ENCODE peak calls at places on chromosomes 12 and 14, in nine cellular contexts. U, J, X, E, Y, A, N, Q and L are unnamed samples.

GRCh38 chr12:62719027-62719426 is 215.9 kb downstream of the PPM1H start:
- DNase-seq in U (no peak), A (no peak), Q (no peak), J (no peak), N (no peak), X (no peak), Y (no peak), E (no peak), L (no peak)

GRCh38 chr14:34021096-34021495 is 70.2 kb upstream of the EGLN3 start:
- DNase-seq in X (no peak), U (no peak), Q (no peak), Y (peak), A (no peak), N (no peak), J (no peak), E (no peak), L (no peak)

GRCh38 chr14:55297611-55298323 is 26.5 kb downstream of the FBXO34 start:
- DNase-seq in X (no peak), E (no peak), U (no peak), Y (peak), N (no peak), Q (no peak), A (peak), J (no peak), L (no peak)

GRCh38 chr12:67794151-67794550 is 145.6 kb downstream of the DYRK2 start:
- DNase-seq in J (no peak), A (no peak), E (no peak), X (no peak), N (no peak), Q (peak), U (peak), Y (no peak), L (no peak)

GRCh38 chr14:90820958-90821357 is 4.7 kb upstream of the TTC7B start:
- DNase-seq in N (no peak), A (no peak), Q (peak), X (peak), E (no peak), Y (peak), J (no peak), U (peak), L (no peak)

GRCh38 chr14:106201376-106201775 is 675.0 kb downstream of the TMEM121 start:
- DNase-seq in Q (no peak), J (no peak), Y (no peak), E (no peak), A (peak), X (no peak), N (no peak), U (no peak), L (no peak)

GRCh38 chr14:22303589-22304195 is 285.3 kb downstream of the DAD1 start:
- DNase-seq in Y (no peak), N (no peak), E (no peak), J (no peak), X (no peak), U (peak), A (no peak), Q (no peak), L (no peak)

GRCh38 chr12:116969615-116970575 is 59.1 kb downstream of the FBXW8 start:
- DNase-seq in J (no peak), N (peak), X (peak), E (no peak), Y (peak), U (no peak), A (no peak), Q (peak), L (no peak)

GRCh38 chr14:75597149-75597548 is 18.7 kb downstream of the FLVCR2 start:
- DNase-seq in Y (peak), U (no peak), J (no peak), E (no peak), N (no peak), A (no peak), Q (no peak), X (no peak), L (no peak)

GRCh38 chr14:63770187-63770807 is 42.4 kb upstream of the SGPP1 start:
- DNase-seq in Q (peak), X (no peak), N (no peak), U (peak), E (no peak), Y (peak), J (no peak), A (peak), L (no peak)

GRCh38 chr14:39265032-39265431 is 31.3 kb downstream of the MIA2 start:
- DNase-seq in Q (peak), N (no peak), A (no peak), U (peak), Y (peak), X (no peak), E (no peak), J (no peak), L (no peak)

GRCh38 chr12:96371138-96371786 is 29.0 kb downstream of the CDK17 start:
- DNase-seq in N (no peak), E (no peak), Y (no peak), X (no peak), U (no peak), A (no peak), J (no peak), Q (no peak), L (no peak)

GRCh38 chr12:104903648-104904423 is 54.3 kb downstream of the SLC41A2 start:
- DNase-seq in J (no peak), U (no peak), E (no peak), Q (peak), X (no peak), A (no peak), Y (peak), N (no peak), L (no peak)

GRCh38 chr12:128267246-128267622 is 264 bp downstream of the TMEM132C start:
- DNase-seq in J (no peak), Q (no peak), N (no peak), A (no peak), X (no peak), E (no peak), Y (no peak), U (no peak), L (no peak)

GRCh38 chr12:121799175-121799841 is 4.5 kb upstream of the SETD1B start:
- DNase-seq in E (peak), N (peak), Y (peak), X (peak), Q (peak), A (peak), U (peak), J (no peak), L (peak)

GRCh38 chr12:99959549-99960170 is 25.1 kb downstream of the ANKS1B start:
- DNase-seq in J (no peak), U (no peak), N (no peak), A (no peak), E (peak), Q (peak), Y (no peak), X (no peak), L (no peak)

GRCh38 chr14:35146711-35147149 is 24.4 kb downstream of the PRORP start:
- DNase-seq in A (no peak), Y (no peak), U (no peak), E (no peak), J (no peak), Q (no peak), X (no peak), N (no peak), L (no peak)

GRCh38 chr14:91977909-91978308 is 30.4 kb upstream of the FBLN5 start:
- DNase-seq in Y (no peak), J (no peak), Q (peak), E (no peak), A (no peak), N (no peak), X (no peak), U (peak), L (no peak)

GRCh38 chr12:48197549-48197966 is 5.5 kb downstream of the OR10AD1 start:
- DNase-seq in A (no peak), E (peak), X (no peak), N (no peak), J (no peak), U (no peak), Y (peak), Q (no peak), L (no peak)

GRCh38 chr12:78928200-78929074 is 63.9 kb downstream of the SYT1 start:
- DNase-seq in J (no peak), U (peak), N (no peak), Q (peak), X (no peak), A (no peak), Y (no peak), E (peak), L (no peak)

GRCh38 chr12:124737772-124738635 is 125.7 kb downstream of the SCARB1 start:
- DNase-seq in A (no peak), Y (no peak), Q (peak), E (no peak), N (no peak), J (no peak), X (no peak), U (peak), L (no peak)

GRCh38 chr12:103632554-103633216 is 45.6 kb downstream of the STAB2 start:
- DNase-seq in Q (peak), N (peak), A (peak), E (peak), U (peak), J (peak), X (peak), Y (peak), L (no peak)

GRCh38 chr12:5503774-5504173 is 71.9 kb downstream of the NTF3 start:
- DNase-seq in N (no peak), A (peak), Y (no peak), Q (no peak), X (no peak), U (no peak), J (no peak), E (no peak), L (no peak)

GRCh38 chr12:24708718-24709117 is 240.2 kb downstream of the BCAT1 start:
- DNase-seq in E (no peak), N (no peak), Y (no peak), A (no peak), U (no peak), X (no peak), J (no peak), Q (no peak), L (no peak)

GRCh38 chr12:60100852-60101251 is 505.0 kb downstream of the SLC16A7 start:
- DNase-seq in E (no peak), Y (no peak), Q (no peak), N (no peak), X (no peak), U (no peak), A (no peak), J (no peak), L (no peak)

GRCh38 chr14:67719866-67720265 is 18.2 kb downstream of the RDH12 start:
- DNase-seq in E (no peak), Q (no peak), A (no peak), X (no peak), Y (no peak), N (no peak), J (no peak), U (no peak), L (no peak)

GRCh38 chr12:46268349-46268616 is 560 bp downstream of the SLC38A1 start:
- DNase-seq in Y (no peak), Q (peak), A (no peak), N (no peak), U (peak), J (no peak), X (no peak), E (no peak), L (peak)

GRCh38 chr12:108194585-108194984 is 65.5 kb downstream of the WSCD2 start:
- DNase-seq in A (peak), Q (no peak), E (no peak), X (no peak), Y (no peak), J (no peak), U (no peak), N (no peak), L (no peak)

GRCh38 chr12:54394281-54394719 is 9.8 kb upstream of the ZNF385A start:
- DNase-seq in J (no peak), A (peak), Y (peak), X (no peak), U (peak), E (no peak), N (no peak), Q (peak), L (no peak)

GRCh38 chr12:45725631-45726593 is 3.6 kb upstream of the ARID2 start:
- DNase-seq in X (no peak), A (peak), Q (peak), E (peak), J (no peak), U (peak), Y (no peak), N (no peak), L (no peak)

GRCh38 chr12:59388176-59388575 is 207.7 kb upstream of the SLC16A7 start:
- DNase-seq in U (no peak), Y (no peak), N (no peak), A (no peak), Q (no peak), J (no peak), E (no peak), X (no peak), L (no peak)

GRCh38 chr14:90425480-90425879 is 28.7 kb downstream of the CALM1 start:
- DNase-seq in J (no peak), Q (no peak), E (no peak), X (no peak), A (no peak), U (no peak), N (no peak), Y (no peak), L (no peak)

GRCh38 chr14:23160924-23161522 is 22.4 kb downstream of the SLC7A8 start:
- DNase-seq in Y (peak), X (peak), N (peak), A (no peak), J (no peak), Q (peak), U (peak), E (no peak), L (no peak)

GRCh38 chr12:131773582-131774221 is 54.5 kb upstream of the MMP17 start:
- DNase-seq in X (no peak), Q (no peak), J (no peak), E (no peak), Y (no peak), N (no peak), U (no peak), A (no peak), L (peak)

GRCh38 chr12:40226652-40227051 is 1.9 kb downstream of the LRRK2 start:
- DNase-seq in A (no peak), E (peak), Q (peak), N (peak), X (no peak), J (no peak), Y (peak), U (peak), L (peak)

GRCh38 chr14:83294941-83295340 is 1761.3 kb upstream of the SEL1L start:
- DNase-seq in Y (no peak), A (no peak), J (no peak), N (no peak), U (peak), Q (peak), E (no peak), X (no peak), L (no peak)

GRCh38 chr14:69491226-69491625 is 6.7 kb downstream of the PLEKHD1 start:
- DNase-seq in X (no peak), Y (no peak), Q (no peak), E (no peak), J (no peak), N (no peak), A (no peak), U (no peak), L (no peak)

GRCh38 chr12:65892905-65893304 is 68.6 kb downstream of the HMGA2 start:
- DNase-seq in N (no peak), E (no peak), Y (no peak), X (no peak), Q (peak), U (peak), J (no peak), A (no peak), L (no peak)

DNA sequence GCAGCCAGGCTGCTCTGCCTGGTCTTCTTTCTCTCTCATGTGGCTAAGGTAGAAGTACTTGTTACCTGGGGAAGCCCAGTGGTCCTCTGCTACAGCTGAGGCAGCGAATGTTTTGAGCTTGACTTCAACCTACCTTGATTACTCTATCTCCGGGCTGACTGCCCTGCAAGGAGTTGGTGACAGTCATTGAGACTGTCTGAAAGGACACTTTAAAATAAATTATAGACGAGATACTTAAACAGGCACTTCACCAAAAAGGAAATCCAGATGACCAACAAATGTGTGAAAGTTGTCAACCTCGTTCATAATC is 474 bp upstream of the CIT start:
- DNase-seq in X (no peak), A (no peak), Y (no peak), Q (no peak), U (no peak), J (no peak), E (no peak), N (no peak), L (no peak)
- TF ChIP-seq CTCF in X (no peak), A (no peak), Y (no peak), Q (no peak), U (no peak), J (no peak), E (no peak), N (no peak), L (no peak)

GRCh38 chr14:94675036-94675435 is 62.8 kb downstream of the SERPINA3 start:
- DNase-seq in Y (no peak), N (no peak), X (no peak), Q (no peak), U (no peak), E (no peak), A (no peak), J (no peak), L (no peak)
- TF ChIP-seq CTCF in Y (no peak), N (no peak), X (no peak), Q (no peak), U (no peak), E (no peak), A (no peak), J (no peak), L (no peak)

GRCh38 chr14:102525213-102526143 is 15.9 kb upstream of the ANKRD9 start:
- DNase-seq in J (no peak), X (peak), U (peak), A (peak), E (no peak), N (peak), Q (peak), Y (peak), L (no peak)
- TF ChIP-seq CTCF in J (no peak), X (no peak), U (no peak), A (no peak), E (no peak), N (no peak), Q (no peak), Y (no peak), L (no peak)

DNA sequence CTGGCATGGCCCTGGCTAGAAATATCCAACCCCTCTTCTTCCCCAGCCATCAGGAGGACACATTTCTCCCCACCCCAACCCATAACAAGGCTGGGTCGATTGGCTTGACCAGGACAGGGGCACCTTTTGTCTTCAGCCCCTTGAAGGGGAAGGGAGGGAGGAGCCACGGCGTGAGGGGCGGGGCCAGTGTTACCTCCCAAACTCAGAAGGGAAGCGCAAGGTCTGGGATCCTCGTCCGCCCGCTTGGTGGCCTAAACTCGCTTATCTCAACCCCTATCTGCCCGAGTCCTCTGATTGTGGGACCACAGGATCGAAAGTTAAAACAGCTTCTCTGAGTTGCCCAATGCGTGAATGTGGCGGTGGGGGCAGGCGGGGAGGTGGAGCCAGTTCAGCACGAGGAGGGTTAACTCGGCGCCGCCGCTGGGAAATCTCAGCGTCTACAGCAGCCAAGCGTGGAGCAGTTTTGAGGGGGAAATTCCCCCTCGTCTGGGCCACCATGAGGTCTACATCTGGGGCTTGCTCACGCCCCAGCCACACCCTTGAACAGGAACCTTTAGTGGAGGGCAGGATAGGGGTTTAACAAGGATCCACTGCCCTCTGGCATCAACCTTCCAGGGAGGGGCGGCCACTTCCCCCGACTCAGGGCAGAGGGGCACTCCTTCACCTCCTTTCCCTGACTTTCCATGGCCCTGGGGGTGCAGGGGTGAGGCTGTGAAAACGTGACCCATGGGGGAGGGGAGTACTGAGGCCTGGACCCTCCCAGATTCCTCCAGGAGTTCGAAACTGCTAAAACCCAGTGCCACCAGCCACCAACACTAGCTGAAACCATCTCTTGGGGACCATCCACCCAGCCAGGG is 745 bp downstream of the STAT6 start:
- DNase-seq in N (peak), U (peak), E (peak), X (peak), Y (peak), Q (no peak), A (peak), J (peak), L (peak)
- TF ChIP-seq CTCF in N (no peak), U (no peak), E (no peak), X (no peak), Y (no peak), Q (no peak), A (no peak), J (no peak), L (no peak)

GRCh38 chr12:51926718-51927117 is 19.4 kb downstream of the ACVRL1 start:
- DNase-seq in J (no peak), U (peak), Y (peak), E (peak), A (peak), X (no peak), N (no peak), Q (no peak), L (no peak)
- TF ChIP-seq CTCF in J (peak), U (peak), Y (peak), E (peak), A (peak), X (no peak), N (peak), Q (peak), L (no peak)

GRCh38 chr12:42560977-42561376 is 28.6 kb downstream of the PRICKLE1 start:
- DNase-seq in Y (no peak), A (no peak), J (no peak), N (no peak), E (no peak), Q (no peak), U (no peak), X (no peak), L (no peak)
- TF ChIP-seq CTCF in Y (no peak), A (no peak), J (no peak), N (no peak), E (no peak), Q (no peak), U (no peak), X (no peak), L (no peak)